ENCODE peak calls at places on chromosome 4, in nine cellular contexts. Q is spleen, R is upper lobe of right lung, B is small intestine, O is caudate nucleus, X is breast epithelium, F is neuronal stem cell, C is uterus, H is GM23338. E is an unnamed sample.

GRCh38 chr4:81131066-81131465 is 84.0 kb downstream of the PRKG2 start:
- DNase-seq in Q (no peak), R (no peak), B (no peak), O (no peak), X (no peak), F (no peak), C (no peak), H (no peak), E (no peak)

GRCh38 chr4:44725166-44725565 is 1.2 kb downstream of the GNPDA2 start:
- DNase-seq in Q (no peak), R (no peak), B (no peak), O (no peak), X (no peak), F (no peak), C (no peak), H (no peak), E (no peak)

GRCh38 chr4:119984998-119985397 is 81.7 kb downstream of the MAD2L1 start:
- DNase-seq in Q (no peak), R (no peak), B (no peak), O (no peak), X (no peak), F (no peak), C (no peak), H (no peak), E (no peak)

GRCh38 chr4:116223059-116223732 is 862.2 kb downstream of the TRAM1L1 start:
- DNase-seq in Q (no peak), R (no peak), B (no peak), O (no peak), X (no peak), F (no peak), C (no peak), H (no peak), E (no peak)

GRCh38 chr4:21775703-21776102 is 172.9 kb downstream of the KCNIP4 start:
- DNase-seq in Q (no peak), R (no peak), B (no peak), O (no peak), X (no peak), F (no peak), C (no peak), H (no peak), E (no peak)

GRCh38 chr4:149897784-149898183 is 82.1 kb upstream of the IQCM start:
- DNase-seq in Q (no peak), R (no peak), B (peak), O (no peak), X (no peak), F (no peak), C (no peak), H (peak), E (no peak)

GRCh38 chr4:182280439-182281111 is 37.4 kb downstream of the TENM3 start:
- DNase-seq in Q (no peak), R (no peak), B (no peak), O (peak), X (no peak), F (no peak), C (no peak), H (no peak), E (no peak)

GRCh38 chr4:138891610-138892009 is 124.0 kb upstream of the NOCT start:
- DNase-seq in Q (no peak), R (no peak), B (no peak), O (no peak), X (no peak), F (no peak), C (no peak), H (no peak), E (no peak)

GRCh38 chr4:84681488-84682274 is 98.8 kb downstream of the CDS1 start:
- DNase-seq in Q (no peak), R (no peak), B (peak), O (no peak), X (no peak), F (no peak), C (no peak), H (no peak), E (no peak)
- H3K27ac ChIP-seq in Q (no peak), R (peak), B (peak), O (peak), X (no peak), F (no peak), C (no peak), H (no peak), E (peak)

GRCh38 chr4:186266699-186267467 is 894 bp downstream of the F11 start:
- DNase-seq in Q (no peak), R (peak), B (peak), O (no peak), X (no peak), F (peak), C (no peak), H (peak), E (no peak)
- H3K27ac ChIP-seq in Q (no peak), R (peak), B (peak), O (no peak), X (no peak), F (no peak), C (no peak), H (peak), E (no peak)

GRCh38 chr4:153439831-153440230 is 26.3 kb upstream of the TMEM131L start:
- DNase-seq in Q (no peak), R (no peak), B (no peak), O (no peak), X (no peak), F (no peak), C (no peak), H (no peak), E (no peak)
- H3K27ac ChIP-seq in Q (peak), R (no peak), B (no peak), O (no peak), X (no peak), F (no peak), C (no peak), H (no peak), E (no peak)

DNA sequence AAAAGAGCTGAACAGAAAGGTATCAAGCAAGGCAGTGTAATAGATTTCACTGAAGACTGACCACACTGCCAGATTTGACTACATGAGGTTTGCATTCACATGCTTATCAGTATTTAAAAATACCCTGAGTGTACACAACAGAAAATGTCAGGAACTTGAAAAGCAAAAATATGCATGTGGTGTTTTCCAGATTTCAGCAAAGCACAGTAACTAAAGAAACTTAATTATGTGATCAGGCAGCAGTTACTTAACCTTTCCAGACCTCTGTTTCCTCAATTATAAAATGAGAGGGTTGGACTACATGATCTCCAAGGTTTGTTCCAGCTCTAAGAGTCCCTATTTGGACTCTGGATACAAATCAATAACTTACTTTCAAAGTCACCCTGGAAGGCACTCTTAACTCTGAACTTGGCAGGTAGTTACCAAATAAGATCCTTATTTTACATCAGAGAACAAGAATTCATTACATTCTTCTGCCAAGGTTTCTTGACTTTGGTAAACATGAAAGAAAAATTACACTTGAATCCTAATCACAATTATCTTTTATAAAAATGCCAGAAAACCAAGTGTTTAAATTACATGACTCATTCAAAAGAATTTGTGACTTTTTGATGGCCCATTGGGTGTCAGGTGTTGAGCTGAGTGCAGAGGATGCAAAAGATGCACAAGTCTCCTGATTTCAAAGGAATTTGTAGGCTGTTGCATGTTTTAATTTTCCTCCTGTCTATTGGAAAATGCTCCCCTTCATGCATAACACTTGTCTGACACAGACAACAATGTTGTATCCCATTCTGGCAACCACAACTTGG is 241.6 kb downstream of the MGST2 start:
- DNase-seq in Q (no peak), R (no peak), B (peak), O (no peak), X (no peak), F (no peak), C (no peak), H (no peak), E (no peak)
- H3K27ac ChIP-seq in Q (no peak), R (no peak), B (no peak), O (no peak), X (no peak), F (no peak), C (no peak), H (no peak), E (no peak)

DNA sequence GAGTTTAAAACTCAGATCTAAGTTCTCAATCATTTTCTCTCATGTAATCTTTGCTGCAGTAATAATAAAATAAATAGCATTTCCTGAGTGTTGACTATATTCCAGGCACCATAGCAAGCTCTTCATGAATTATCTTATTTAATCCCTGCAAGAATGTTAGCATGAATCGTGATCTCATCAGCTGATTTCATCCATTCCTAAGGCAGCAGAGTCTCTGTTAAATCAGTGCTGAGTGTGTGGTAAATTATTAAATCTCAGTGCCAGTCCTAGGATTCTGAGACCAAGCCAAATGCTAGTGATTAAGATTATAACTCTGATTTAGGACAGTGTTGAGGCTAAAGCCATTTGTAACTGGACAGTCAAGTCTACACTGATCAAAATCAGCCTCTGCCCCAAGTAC is 240.3 kb upstream of the TAPT1 start:
- DNase-seq in Q (no peak), R (no peak), B (no peak), O (no peak), X (no peak), F (no peak), C (no peak), H (no peak), E (no peak)
- H3K27ac ChIP-seq in Q (no peak), R (no peak), B (no peak), O (no peak), X (no peak), F (no peak), C (no peak), H (no peak), E (no peak)

GRCh38 chr4:76473186-76473585 is 38.2 kb downstream of the SHROOM3 start:
- DNase-seq in Q (no peak), R (no peak), B (no peak), O (no peak), X (no peak), F (no peak), C (no peak), H (no peak), E (no peak)

GRCh38 chr4:76470064-76470463 is 35.0 kb downstream of the SHROOM3 start:
- DNase-seq in Q (no peak), R (no peak), B (no peak), O (no peak), X (no peak), F (no peak), C (no peak), H (no peak), E (no peak)
- H3K27ac ChIP-seq in Q (no peak), R (no peak), B (no peak), O (peak), X (no peak), F (no peak), C (no peak), H (no peak), E (no peak)

GRCh38 chr4:15255537-15255936 is 172.3 kb upstream of the C1QTNF7 start:
- DNase-seq in Q (no peak), R (no peak), B (no peak), O (no peak), X (no peak), F (no peak), C (no peak), H (peak), E (no peak)
- H3K27ac ChIP-seq in Q (no peak), R (no peak), B (no peak), O (no peak), X (no peak), F (no peak), C (no peak), H (no peak), E (no peak)

GRCh38 chr4:86720508-86721068 is 126.5 kb downstream of the PTPN13 start:
- DNase-seq in Q (no peak), R (no peak), B (no peak), O (no peak), X (no peak), F (no peak), C (no peak), H (no peak), E (no peak)
- H3K27ac ChIP-seq in Q (no peak), R (no peak), B (no peak), O (peak), X (no peak), F (no peak), C (no peak), H (no peak), E (peak)

DNA sequence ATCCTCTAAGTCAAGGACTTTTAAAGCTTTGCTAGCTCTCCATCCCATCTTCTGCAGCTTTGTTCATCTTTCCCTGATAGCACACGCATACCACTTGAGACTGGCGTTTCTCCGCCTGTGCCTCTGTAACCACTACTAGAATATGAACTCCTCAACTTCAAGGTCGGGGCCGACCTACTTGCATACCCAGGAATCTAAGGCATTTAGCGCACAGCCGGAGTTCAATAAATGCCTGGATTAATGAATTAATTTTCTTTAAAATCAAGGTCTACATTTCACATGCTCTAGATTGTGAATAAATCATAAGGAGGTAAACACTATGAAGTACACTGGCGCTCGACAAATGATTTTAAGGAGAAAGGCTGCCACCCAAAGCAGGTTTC is 89.3 kb downstream of the HNRNPD start:
- DNase-seq in Q (no peak), R (no peak), B (no peak), O (no peak), X (no peak), F (no peak), C (no peak), H (peak), E (no peak)
- H3K27ac ChIP-seq in Q (peak), R (peak), B (no peak), O (no peak), X (peak), F (no peak), C (peak), H (no peak), E (peak)

E was measured in substantia nigra.